ENCODE peak calls at places on chromosomes 5 and 9, in seven cellular contexts. J, K, V, B, T, G and W are unnamed samples. For H3K4me1, the result is how much of the 10 kb centered on the place peaks cover.

GRCh38 chr5:19853616-19854240 is 134.3 kb downstream of the CDH18 start:
- DNase-seq in B (no peak), K (no peak), J (no peak), T (no peak), V (no peak), G (no peak), W (no peak)

GRCh38 chr5:72107874-72108199 is 562 bp downstream of the MAP1B start:
- DNase-seq in K (no peak), T (no peak), G (peak), B (no peak), J (peak), V (no peak), W (no peak)

GRCh38 chr9:129173296-129174101 is 4.6 kb downstream of the IER5L start:
- DNase-seq in T (no peak), V (no peak), J (no peak), G (no peak), B (no peak), K (no peak), W (no peak)

GRCh38 chr5:125499969-125500368 is 753.5 kb upstream of the ZNF608 start:
- DNase-seq in V (no peak), G (no peak), K (no peak), B (no peak), J (no peak), T (no peak), W (no peak)

GRCh38 chr5:67214713-67215591 is 18.4 kb upstream of the CD180 start:
- DNase-seq in J (no peak), K (no peak), B (no peak), T (no peak), G (no peak), V (no peak), W (no peak)

GRCh38 chr5:2756211-2756746 is 4.8 kb upstream of the IRX2 start:
- DNase-seq in T (no peak), B (no peak), G (peak), V (no peak), J (no peak), K (no peak), W (no peak)

GRCh38 chr9:6757988-6758417 is 230 bp downstream of the KDM4C start:
- DNase-seq in J (no peak), K (no peak), G (peak), T (no peak), B (no peak), V (peak), W (no peak)

GRCh38 chr9:131517761-131518190 is 13.3 kb downstream of the UCK1 start:
- DNase-seq in V (no peak), T (no peak), J (no peak), G (no peak), B (no peak), K (no peak), W (no peak)

GRCh38 chr5:463952-464351 is 21.0 kb downstream of the EXOC3 start:
- DNase-seq in K (no peak), T (no peak), G (no peak), V (no peak), J (no peak), B (no peak), W (no peak)

GRCh38 chr5:14147210-14147609 is 4.1 kb downstream of the TRIO start:
- DNase-seq in K (no peak), T (no peak), J (no peak), G (peak), B (no peak), V (no peak), W (no peak)

GRCh38 chr5:14144586-14145355 is 1.6 kb downstream of the TRIO start:
- DNase-seq in T (peak), K (no peak), G (peak), B (peak), V (peak), J (no peak), W (no peak)

GRCh38 chr5:14143843-14144585 is 872 bp downstream of the TRIO start:
- DNase-seq in J (peak), G (peak), V (peak), T (no peak), K (no peak), B (no peak), W (no peak)

GRCh38 chr5:14146725-14147124 is 3.6 kb downstream of the TRIO start:
- DNase-seq in J (no peak), T (no peak), B (no peak), V (no peak), G (no peak), K (no peak), W (no peak)

GRCh38 chr5:14145356-14146334 is 2.5 kb downstream of the TRIO start:
- DNase-seq in B (no peak), V (no peak), J (no peak), K (no peak), G (no peak), T (no peak), W (no peak)
- TF ChIP-seq YY1 in B (no peak), V (no peak), J (no peak), K (no peak), G (no peak), T (no peak), W (no peak)

GRCh38 chr5:16810503-16810854 is 125.6 kb downstream of the MYO10 start:
- DNase-seq in B (no peak), G (no peak), V (no peak), T (no peak), K (no peak), J (no peak), W (no peak)
- H3K4me1 ChIP-seq in B (under half), G (under half), V (under half), T (under half), K (under half), J (under half), W (under half)

DNA sequence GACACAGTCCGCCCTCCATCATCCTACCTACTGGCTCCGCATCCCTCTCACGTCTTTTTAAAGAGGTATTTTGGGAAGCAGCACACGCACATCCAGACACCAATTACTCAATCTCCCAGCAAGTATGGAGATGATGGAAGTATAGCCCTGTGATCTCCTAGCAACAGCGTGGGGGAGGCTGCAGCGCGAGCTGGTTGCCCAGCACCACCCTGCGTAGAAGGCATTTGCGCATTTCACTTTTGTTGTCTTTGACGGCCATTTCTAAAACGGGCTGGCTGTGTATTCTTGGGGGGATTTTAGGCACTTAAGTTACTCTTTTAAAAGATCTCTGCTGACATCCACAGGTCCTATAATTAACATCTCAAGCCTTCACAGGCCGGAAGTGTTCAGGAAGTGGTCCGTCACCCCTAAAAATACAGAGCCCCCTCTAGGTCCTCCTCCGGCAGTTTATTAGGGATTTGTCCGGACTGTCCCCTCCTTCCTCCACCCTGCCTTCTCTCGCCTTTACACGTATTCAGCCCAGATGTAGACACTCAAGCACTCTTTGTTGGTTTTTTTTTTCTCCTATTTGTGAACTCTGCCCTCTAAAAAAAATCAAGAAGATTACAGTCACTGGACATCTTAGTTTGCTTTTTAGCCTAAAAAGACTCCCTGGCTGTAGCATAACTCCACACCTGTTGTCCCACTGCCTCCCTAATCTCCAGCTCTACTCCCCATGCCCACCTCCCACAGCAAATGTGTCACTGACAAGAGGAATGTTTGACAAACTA is 371.5 kb downstream of the NTRK2 start:
- DNase-seq in B (no peak), K (no peak), J (no peak), V (no peak), G (no peak), T (no peak), W (no peak)
- H3K9ac ChIP-seq in B (no peak), K (no peak), J (no peak), V (no peak), G (no peak), T (no peak), W (no peak)

GRCh38 chr5:40833712-40834229 is 1.3 kb downstream of the RPL37 start:
- DNase-seq in T (no peak), K (no peak), G (no peak), B (no peak), V (no peak), J (no peak), W (no peak)

GRCh38 chr5:40832345-40832744 is 2.7 kb downstream of the RPL37 start:
- DNase-seq in V (no peak), B (no peak), G (no peak), K (no peak), J (no peak), T (no peak), W (no peak)

GRCh38 chr5:40831346-40832210 is 3.4 kb downstream of the RPL37 start:
- DNase-seq in K (no peak), J (no peak), V (no peak), B (no peak), T (no peak), G (no peak), W (no peak)

GRCh38 chr5:40834849-40835787 is at the start of gene RPL37:
- DNase-seq in J (peak), B (peak), G (peak), K (peak), T (peak), V (peak), W (peak)

DNA sequence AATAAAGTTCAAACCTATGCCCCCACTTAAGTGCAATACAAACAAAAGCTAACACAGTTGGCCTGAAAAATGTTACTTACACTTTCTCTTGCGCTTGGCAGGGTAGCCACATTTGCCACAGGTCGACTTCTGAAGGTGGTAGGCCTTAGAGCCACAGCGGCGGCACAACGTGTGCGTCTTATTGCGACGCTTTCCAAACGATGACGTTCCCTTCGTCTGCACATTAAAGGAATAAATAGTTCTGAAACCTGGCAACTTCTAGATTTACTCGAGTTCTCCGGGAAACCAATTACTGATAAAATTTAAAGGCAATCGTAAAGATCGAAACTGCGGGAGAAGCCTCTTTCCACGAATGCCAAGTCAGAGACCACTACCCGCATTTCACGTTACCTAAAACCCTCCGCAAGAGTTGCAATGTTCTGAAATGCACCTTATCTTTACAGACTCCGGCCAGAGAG is 602 bp downstream of the RPL37 start:
- DNase-seq in V (no peak), J (peak), G (no peak), B (no peak), T (no peak), K (no peak), W (no peak)
- TF ChIP-seq YY1 in V (no peak), J (no peak), G (no peak), B (no peak), T (no peak), K (no peak), W (no peak)

GRCh38 chr5:157858527-157859226 is at the start of gene CLINT1:
- DNase-seq in G (peak), K (peak), J (peak), V (peak), T (peak), B (no peak), W (peak)
- H3K4me1 ChIP-seq in G (under half), K (half or more), J (under half), V (under half), T (under half), B (under half), W (under half)